ENCODE peak calls at places on chromosomes 11 and 22, in four cellular contexts. O, D, K and N are unnamed samples.

GRCh38 chr11:116339306-116339705 is 433.5 kb downstream of the BUD13 start:
- DNase-seq in D (no peak), O (no peak), K (no peak), N (no peak)

GRCh38 chr11:66877585-66877984 is 20.7 kb downstream of the LRFN4 start:
- DNase-seq in D (no peak), K (no peak), O (peak; percentile 42), N (no peak)

GRCh38 chr11:78170413-78170812 is 18.0 kb downstream of the KCTD21 start:
- DNase-seq in O (no peak), K (no peak), D (no peak), N (no peak)

GRCh38 chr22:19151329-19152191 is 1.5 kb upstream of the GSC2 start:
- DNase-seq in D (no peak), O (no peak), K (no peak), N (no peak)

GRCh38 chr22:37999640-38000272 is 15.4 kb upstream of the SOX10 start:
- DNase-seq in O (peak; percentile 91), K (no peak), D (no peak), N (no peak)

GRCh38 chr22:50199836-50200332 is 927 bp upstream of the SELENOO start:
- DNase-seq in D (no peak), O (no peak), K (no peak), N (no peak)

GRCh38 chr22:17057959-17058814 is 26.6 kb upstream of the IL17RA start:
- DNase-seq in K (peak; percentile 71), O (no peak), D (no peak), N (peak; percentile 15)

GRCh38 chr11:45150301-45150700 is 3.9 kb downstream of the PRDM11 start:
- DNase-seq in K (no peak), D (no peak), O (no peak), N (no peak)

GRCh38 chr22:38645430-38645829 is 10.8 kb downstream of the FAM227A start:
- DNase-seq in K (no peak), D (no peak), O (no peak), N (no peak)

GRCh38 chr22:42444060-42444904 is 12.1 kb upstream of the NFAM1 start:
- DNase-seq in D (no peak), O (peak; percentile 72), K (peak; percentile 91), N (peak; percentile 74)

GRCh38 chr11:87180743-87181142 is 143.0 kb downstream of the TMEM135 start:
- DNase-seq in D (no peak), K (no peak), O (no peak), N (no peak)

DNA sequence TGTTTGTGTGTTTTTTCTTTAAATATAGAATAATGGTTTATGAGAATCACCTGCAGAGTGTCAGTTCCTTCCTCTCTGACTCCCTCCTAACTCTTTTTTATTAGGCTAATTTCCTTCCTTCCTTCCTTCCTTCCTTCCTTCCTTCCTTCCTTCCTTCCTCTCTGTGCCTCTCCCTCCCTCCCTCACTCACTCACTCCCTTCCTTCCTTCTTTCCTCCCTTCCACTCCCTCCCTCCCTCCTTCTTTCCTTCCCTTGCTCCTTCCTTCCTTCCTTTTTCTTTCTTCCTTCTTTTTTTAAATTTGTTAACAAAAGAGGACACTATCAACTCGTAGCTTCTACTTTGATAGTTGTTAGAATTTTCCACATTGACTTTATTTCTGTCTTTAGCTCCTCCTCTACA is 152.3 kb upstream of the SEZ6L start:
- DNase-seq in D (no peak), O (no peak), K (no peak), N (no peak)
- TF ChIP-seq CTCF in D (no peak), O (no peak), K (no peak), N (no peak)

GRCh38 chr22:43955040-43955882 is at the start of gene SAMM50:
- DNase-seq in O (peak; percentile 87), D (peak; percentile 53), K (peak; percentile 96), N (peak; percentile 71)

GRCh38 chr22:43957871-43958270 is 2.6 kb downstream of the SAMM50 start:
- DNase-seq in O (no peak), D (no peak), K (no peak), N (no peak)

GRCh38 chr22:43956805-43957463 is 1.7 kb downstream of the SAMM50 start:
- DNase-seq in K (no peak), D (no peak), O (peak; percentile 48), N (no peak)

GRCh38 chr22:43955883-43956286 is 643 bp downstream of the SAMM50 start:
- DNase-seq in K (no peak), D (no peak), O (no peak), N (no peak)

DNA sequence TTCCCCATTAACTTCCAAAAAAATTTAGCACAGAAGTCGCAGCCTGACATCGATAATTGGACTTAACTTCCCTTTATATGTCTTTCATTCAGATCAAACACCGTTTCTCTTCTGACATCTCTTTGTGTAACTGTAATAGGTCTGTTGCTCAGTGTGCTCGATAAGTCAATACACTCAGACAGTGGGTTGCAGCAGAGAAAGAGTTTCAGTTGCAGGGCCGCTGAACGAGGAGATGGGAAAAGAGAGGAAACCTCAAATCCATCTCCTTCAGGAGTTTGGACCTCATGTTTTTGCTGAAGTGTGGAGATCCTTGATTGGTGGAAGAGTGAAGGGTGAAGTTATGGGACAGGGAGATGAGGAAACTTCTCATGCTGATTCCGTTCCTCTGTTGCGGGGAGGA is 1.1 kb downstream of the SAMM50 start:
- DNase-seq in D (no peak), O (no peak), K (no peak), N (no peak)
- H3K4me3 ChIP-seq in D (peak overlapping the region; percentile 86), O (peak overlapping the region; percentile 91), K (peak overlapping the region; percentile 80), N (peak overlapping the region; percentile 81)

DNA sequence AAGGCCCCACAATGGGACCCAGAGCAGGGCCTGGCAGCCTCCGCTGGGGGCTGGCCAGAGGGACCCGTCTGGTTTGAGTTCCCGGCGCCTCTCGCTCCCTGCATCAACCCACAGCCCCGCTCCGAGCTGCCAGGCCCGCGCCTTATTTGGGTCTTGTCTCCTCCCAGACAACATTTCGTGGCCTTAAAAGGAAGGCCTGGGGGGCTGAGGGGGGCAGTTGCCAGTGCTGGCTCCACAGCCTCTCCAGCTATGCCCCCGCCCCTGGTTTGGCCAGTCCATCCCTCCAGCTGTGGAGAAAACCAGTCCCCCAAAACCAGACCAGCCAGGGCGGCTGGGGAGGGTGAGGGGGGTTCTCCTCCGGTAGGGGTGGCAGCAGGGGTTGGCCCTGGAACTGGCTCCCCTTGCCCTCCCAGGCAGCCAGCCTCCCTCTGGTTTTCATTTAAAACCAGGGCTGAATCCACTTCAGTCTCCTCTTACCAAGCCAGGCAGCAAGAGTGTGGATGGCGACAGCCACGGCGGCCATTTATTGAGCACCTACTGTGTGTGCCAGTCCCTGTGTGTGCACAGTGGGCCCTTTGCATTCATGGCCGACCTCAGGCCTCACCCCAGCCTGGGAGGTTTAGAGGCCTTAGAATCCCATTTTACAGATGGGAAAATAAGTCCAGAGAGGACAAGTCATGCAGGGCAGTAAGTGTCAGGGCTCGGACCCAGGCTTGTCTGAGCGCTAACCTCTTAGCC is 18.6 kb downstream of the EMID1 start:
- DNase-seq in K (peak; percentile 61), D (no peak), O (no peak), N (no peak)
- TF ChIP-seq CTCF in K (no peak), D (no peak), O (no peak), N (no peak)

DNA sequence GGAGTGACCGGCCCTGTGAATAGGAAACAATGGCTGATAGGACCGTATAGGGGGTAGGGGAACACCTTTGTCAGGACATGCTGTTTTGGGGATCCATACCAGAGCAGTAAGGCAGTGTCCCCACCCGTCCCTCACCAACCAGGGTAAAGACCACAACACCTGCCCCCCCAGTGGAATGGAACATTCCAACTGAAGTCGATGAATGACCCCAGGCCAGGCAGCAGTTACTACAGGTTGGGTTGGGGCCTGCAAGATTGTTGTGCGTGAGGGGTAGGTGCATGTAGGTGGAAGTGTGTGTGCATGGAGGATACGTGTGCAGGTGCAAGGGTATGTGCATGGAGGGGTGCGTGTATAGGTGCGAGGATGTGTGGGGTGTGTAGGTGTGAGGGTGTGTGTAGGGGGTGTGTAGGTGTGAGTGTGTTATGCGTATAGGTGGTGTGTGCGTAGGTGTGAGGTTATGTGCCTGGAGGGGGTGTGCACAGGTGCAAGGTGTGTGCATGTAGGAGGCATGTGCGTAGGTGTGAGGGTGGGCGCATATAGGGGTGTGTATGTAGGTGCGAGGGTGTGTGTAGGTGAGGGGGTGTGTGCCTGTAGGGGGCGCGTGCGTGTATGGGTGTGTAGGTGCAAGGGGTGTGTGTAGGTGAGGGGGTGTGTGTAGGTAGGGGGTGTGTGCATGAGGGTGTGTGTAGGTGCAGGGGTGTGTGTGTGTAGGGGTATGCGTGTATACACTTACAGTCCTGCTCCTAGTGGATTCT is 32.9 kb downstream of the PISD start:
- DNase-seq in K (no peak), D (no peak), O (no peak), N (no peak)
- H3K4me3 ChIP-seq in K (peak overlapping the region; percentile 66), D (no peak overlapping the region), O (peak overlapping the region; percentile 84), N (peak overlapping the region; percentile 63)

DNA sequence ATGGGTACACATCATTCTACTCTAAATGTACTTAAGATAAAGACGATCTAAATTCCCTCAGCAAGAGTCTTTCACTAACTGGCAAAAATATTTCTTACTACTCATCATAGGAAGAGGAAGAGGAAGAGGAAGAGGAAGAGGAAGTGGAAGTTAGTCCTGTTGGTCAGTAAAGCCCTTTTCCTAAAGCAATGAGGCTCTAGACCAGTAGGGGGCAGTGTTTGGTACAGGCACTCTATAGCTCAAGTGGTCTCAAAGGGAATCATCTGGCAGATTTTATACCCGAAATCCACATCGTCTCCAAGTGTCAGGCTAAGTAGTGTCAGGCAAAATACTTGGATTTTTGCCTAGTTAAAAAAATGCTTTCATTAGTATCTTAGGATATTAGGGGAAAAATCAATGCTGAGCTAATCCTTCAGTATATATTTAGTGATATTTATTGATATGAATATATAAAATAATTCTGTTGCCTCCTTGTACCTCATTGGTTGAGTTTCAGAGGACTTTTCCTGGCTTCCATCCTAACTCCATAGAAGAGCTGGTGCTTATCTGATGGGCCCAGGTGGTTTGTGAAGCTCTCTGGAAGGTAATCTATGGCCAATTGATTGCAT is 7.7 kb downstream of the BLID start:
- DNase-seq in K (no peak), O (no peak), D (no peak), N (peak; percentile 15)
- TF ChIP-seq CTCF in K (peak; percentile 18), O (peak; percentile 76), D (no peak), N (peak; percentile 77)

DNA sequence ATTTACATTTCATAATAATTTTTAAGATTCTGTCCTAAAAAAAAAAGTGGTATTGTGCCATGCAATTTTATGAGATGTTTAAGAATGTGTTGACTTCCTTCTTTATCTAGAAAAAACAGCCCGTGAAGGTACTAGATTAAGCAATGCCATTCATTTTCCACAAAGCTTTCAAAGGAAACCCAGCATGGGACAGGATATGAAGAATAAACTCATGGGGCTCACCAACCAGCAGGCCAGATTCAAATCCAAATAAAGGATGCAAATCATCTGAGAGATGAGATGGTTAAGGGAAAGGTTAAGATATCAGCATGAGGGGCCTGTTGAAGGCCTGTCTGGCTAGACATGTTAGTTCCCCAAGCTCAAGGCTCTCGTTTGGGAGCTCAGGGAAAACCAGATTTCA is 199.1 kb downstream of the SWAP70 start:
- DNase-seq in O (peak; percentile 47), K (no peak), D (no peak), N (no peak)
- H3K4me3 ChIP-seq in O (no peak overlapping the region), K (no peak overlapping the region), D (no peak overlapping the region), N (no peak overlapping the region)

DNA sequence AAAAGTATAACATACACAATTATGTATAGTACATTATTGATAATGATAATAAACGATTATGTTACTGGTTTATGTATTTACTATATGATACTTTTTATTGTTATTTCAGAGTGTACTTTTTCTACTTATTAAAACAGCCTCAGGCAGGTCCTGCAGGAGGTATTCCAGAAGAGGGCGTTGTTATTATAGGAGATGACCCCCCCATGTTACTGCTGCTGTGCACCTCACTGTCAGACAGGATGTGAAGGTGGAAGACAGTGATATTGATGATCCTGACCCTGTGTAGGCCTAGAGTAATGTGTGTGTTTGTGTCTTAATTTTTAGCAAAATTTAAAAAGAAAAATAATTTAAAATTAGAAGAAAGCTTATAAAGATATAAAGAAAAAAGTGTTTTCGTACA is 57.6 kb downstream of the REXO2 start:
- DNase-seq in D (no peak), K (no peak), O (no peak), N (no peak)
- TF ChIP-seq CTCF in D (no peak), K (no peak), O (no peak), N (no peak)